ENCODE peak calls at places on chromosomes 2 and 18, in seven cellular contexts. S is AG04450, N is adrenal gland, Y is prostate gland, X is PC-9, B is cardiac muscle cell, L is A549. A is an unnamed sample. For H3K9me3, the result is how much of the 10 kb centered on the place peaks cover.

GRCh38 chr2:112634153-112634873 is 11.4 kb upstream of the SLC20A1 start:
- DNase-seq in S (no peak), N (peak), Y (no peak), X (no peak), B (no peak), L (no peak), A (no peak)

GRCh38 chr18:44950685-44951195 is 270.1 kb downstream of the SETBP1 start:
- DNase-seq in S (no peak), N (no peak), Y (no peak), X (no peak), B (no peak), L (no peak), A (no peak)

GRCh38 chr2:235611337-235611736 is 117.5 kb downstream of the AGAP1 start:
- DNase-seq in S (no peak), N (no peak), Y (no peak), X (no peak), B (no peak), L (no peak), A (no peak)

GRCh38 chr2:36397728-36398413 is 42.3 kb downstream of the CRIM1 start:
- DNase-seq in S (no peak), N (no peak), Y (no peak), X (no peak), B (no peak), L (peak), A (no peak)

GRCh38 chr2:109333414-109334194 is 204.6 kb downstream of the SH3RF3 start:
- DNase-seq in S (no peak), N (no peak), Y (no peak), X (no peak), B (peak), L (peak), A (no peak)

GRCh38 chr18:25990473-25990872 is 99.9 kb downstream of the SS18 start:
- DNase-seq in S (no peak), N (no peak), Y (no peak), X (no peak), B (no peak), L (no peak), A (no peak)

GRCh38 chr2:241895732-241896641 is 26.5 kb downstream of the RTP5 start:
- DNase-seq in S (no peak), N (peak), Y (peak), X (no peak), B (peak), L (peak), A (peak)

GRCh38 chr2:96264656-96265348 is 995 bp downstream of the TMEM127 start:
- DNase-seq in S (no peak), N (no peak), Y (no peak), X (no peak), B (peak), L (no peak), A (peak)

GRCh38 chr2:120445431-120446143 is 99.7 kb downstream of the INHBB start:
- DNase-seq in S (no peak), N (peak), Y (no peak), X (peak), B (no peak), L (peak), A (no peak)

GRCh38 chr2:220946552-220946951 is 625.6 kb downstream of the EPHA4 start:
- DNase-seq in S (no peak), N (no peak), Y (no peak), X (no peak), B (peak), L (no peak), A (no peak)

GRCh38 chr2:174667461-174667860 is 69.9 kb upstream of the WIPF1 start:
- DNase-seq in S (no peak), N (no peak), Y (no peak), X (no peak), B (no peak), L (no peak), A (no peak)

GRCh38 chr2:12918841-12919445 is 202.2 kb downstream of the TRIB2 start:
- DNase-seq in S (peak), N (peak), Y (peak), X (no peak), B (peak), L (no peak), A (no peak)

GRCh38 chr2:2142350-2142749 is 188.7 kb downstream of the MYT1L start:
- DNase-seq in S (no peak), N (no peak), Y (no peak), X (no peak), B (no peak), L (no peak), A (no peak)

GRCh38 chr2:178584666-178585065 is 104.4 kb downstream of the PLEKHA3 start:
- DNase-seq in S (no peak), N (no peak), Y (no peak), X (no peak), B (no peak), L (no peak), A (no peak)

GRCh38 chr18:76416935-76417334 is 78.1 kb downstream of the ZNF516 start:
- DNase-seq in S (no peak), N (peak), Y (no peak), X (no peak), B (peak), L (no peak), A (no peak)

GRCh38 chr18:52636536-52636935 is 296.5 kb downstream of the DCC start:
- DNase-seq in S (no peak), N (peak), Y (no peak), X (no peak), B (no peak), L (peak), A (peak)

GRCh38 chr2:28377984-28378678 is 14.5 kb upstream of the FOSL2 start:
- DNase-seq in S (no peak), N (no peak), Y (peak), X (peak), B (no peak), L (no peak), A (no peak)

GRCh38 chr2:159114835-159115234 is 146.4 kb downstream of the TANC1 start:
- DNase-seq in S (no peak), N (no peak), Y (peak), X (no peak), B (no peak), L (no peak), A (no peak)

GRCh38 chr18:11163668-11164067 is 14.3 kb upstream of the PIEZO2 start:
- DNase-seq in S (no peak), N (peak), Y (no peak), X (no peak), B (peak), L (peak), A (no peak)

GRCh38 chr2:65070172-65070830 is 14.1 kb downstream of the CEP68 start:
- DNase-seq in S (no peak), N (peak), Y (no peak), X (no peak), B (peak), L (peak), A (no peak)

GRCh38 chr2:119290859-119291587 is 67.4 kb downstream of the STEAP3 start:
- DNase-seq in S (no peak), N (peak), Y (peak), X (peak), B (peak), L (peak), A (peak)

GRCh38 chr18:56459451-56459777 is 179.0 kb downstream of the TXNL1 start:
- DNase-seq in S (no peak), N (no peak), Y (no peak), X (no peak), B (peak), L (no peak), A (no peak)

GRCh38 chr2:139217641-139218040 is 437.5 kb upstream of the NXPH2 start:
- DNase-seq in S (no peak), N (no peak), Y (no peak), X (no peak), B (no peak), L (no peak), A (no peak)

GRCh38 chr2:218991674-218992168 is 1.5 kb downstream of the CRYBA2 start:
- DNase-seq in S (no peak), N (no peak), Y (no peak), X (no peak), B (peak), L (no peak), A (no peak)

GRCh38 chr2:233479616-233480489 is 86.7 kb downstream of the USP40 start:
- DNase-seq in S (no peak), N (peak), Y (no peak), X (no peak), B (no peak), L (no peak), A (no peak)

GRCh38 chr2:100653449-100654045 is 90.8 kb downstream of the PDCL3 start:
- DNase-seq in S (no peak), N (peak), Y (no peak), X (no peak), B (no peak), L (no peak), A (no peak)

GRCh38 chr2:84885111-84885510 is 4.2 kb upstream of the TRABD2A start:
- DNase-seq in S (no peak), N (no peak), Y (no peak), X (no peak), B (no peak), L (no peak), A (no peak)

GRCh38 chr2:44715671-44716077 is 225.8 kb upstream of the SIX3 start:
- DNase-seq in S (no peak), N (no peak), Y (no peak), X (peak), B (peak), L (peak), A (peak)

GRCh38 chr2:237441605-237442004 is 27.6 kb upstream of the COL6A3 start:
- DNase-seq in S (peak), N (no peak), Y (no peak), X (no peak), B (peak), L (no peak), A (no peak)

GRCh38 chr18:36808681-36809080 is 20.1 kb downstream of the TPGS2 start:
- DNase-seq in S (no peak), N (no peak), Y (no peak), X (no peak), B (peak), L (no peak), A (no peak)

GRCh38 chr2:163771596-163771995 is 35.8 kb upstream of the FIGN start:
- DNase-seq in S (no peak), N (no peak), Y (no peak), X (no peak), B (no peak), L (peak), A (no peak)

GRCh38 chr2:179536185-179536584 is 271.6 kb upstream of the SESTD1 start:
- DNase-seq in S (no peak), N (peak), Y (no peak), X (no peak), B (peak), L (no peak), A (no peak)

GRCh38 chr2:223056656-223057418 is 4.8 kb downstream of the KCNE4 start:
- DNase-seq in S (no peak), N (no peak), Y (no peak), X (no peak), B (no peak), L (no peak), A (no peak)

GRCh38 chr18:80159713-80160636 is 50.9 kb downstream of the ADNP2 start:
- DNase-seq in S (no peak), N (no peak), Y (no peak), X (no peak), B (peak), L (no peak), A (no peak)

DNA sequence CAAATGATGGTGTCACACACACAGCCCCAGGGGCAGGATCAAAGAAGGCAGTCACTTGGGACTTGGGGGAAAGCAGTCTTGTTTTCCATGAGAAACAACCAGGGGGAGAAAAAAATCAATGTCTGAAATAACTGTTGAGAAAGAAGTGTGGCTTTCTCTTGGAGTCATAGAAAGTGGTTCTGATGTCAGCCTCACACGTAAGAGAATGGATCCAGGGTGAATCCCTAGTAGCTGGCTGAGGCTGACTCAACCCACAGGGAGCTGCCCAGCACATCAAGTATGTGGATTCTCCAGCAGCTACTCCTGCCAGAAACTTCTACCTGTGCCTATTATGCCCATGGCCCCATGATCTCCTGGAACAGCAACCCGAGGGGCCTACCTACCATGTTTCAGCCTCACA is 33.6 kb upstream of the ZBTB7C start:
- DNase-seq in S (no peak), N (no peak), Y (no peak), X (no peak), B (peak), L (no peak), A (no peak)
- H3K27ac ChIP-seq in S (no peak), N (no peak), Y (no peak), X (no peak), B (no peak), L (no peak), A (no peak)

GRCh38 chr2:128040166-128040771 is 12.4 kb upstream of the SAP130 start:
- DNase-seq in S (no peak), N (no peak), Y (no peak), X (peak), B (no peak), L (no peak), A (no peak)

GRCh38 chr2:128041561-128041960 is 13.7 kb upstream of the SAP130 start:
- DNase-seq in S (no peak), N (no peak), Y (no peak), X (no peak), B (no peak), L (no peak), A (no peak)

GRCh38 chr2:128039535-128039934 is 11.7 kb upstream of the SAP130 start:
- DNase-seq in S (no peak), N (no peak), Y (no peak), X (no peak), B (no peak), L (no peak), A (no peak)

GRCh38 chr2:128037624-128038023 is 9.8 kb upstream of the SAP130 start:
- DNase-seq in S (no peak), N (no peak), Y (no peak), X (no peak), B (no peak), L (no peak), A (no peak)

GRCh38 chr2:128036748-128037607 is 9.1 kb upstream of the SAP130 start:
- DNase-seq in S (no peak), N (no peak), Y (no peak), X (peak), B (no peak), L (no peak), A (no peak)
- H3K9me3 ChIP-seq in S (under half), N (under half), Y (under half), X (under half), B (under half), L (half or more), A (under half)

DNA sequence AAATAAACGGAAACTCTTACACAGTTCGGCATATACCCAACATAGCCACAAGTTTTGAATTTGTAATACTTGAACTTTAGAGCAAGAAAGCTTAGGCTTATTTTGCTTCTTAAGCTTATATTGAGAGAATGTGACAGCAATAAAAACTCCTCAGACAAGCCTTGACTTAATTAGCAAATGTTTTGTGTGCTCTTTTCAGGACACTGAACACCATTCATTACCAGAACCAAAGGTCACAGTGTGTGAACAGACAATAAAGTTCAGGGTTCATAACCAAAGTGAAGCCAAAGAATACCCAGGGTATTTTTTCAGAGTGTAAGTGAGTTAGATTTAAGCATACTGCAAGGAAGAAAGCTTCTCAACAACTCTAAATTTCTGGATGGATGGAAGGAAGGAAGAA is 605.8 kb downstream of the METTL4 start:
- DNase-seq in S (no peak), N (no peak), Y (no peak), X (no peak), B (no peak), L (no peak), A (no peak)
- H3K27ac ChIP-seq in S (no peak), N (no peak), Y (no peak), X (no peak), B (no peak), L (no peak), A (no peak)

GRCh38 chr18:70620837-70621612 is 332.2 kb downstream of the SOCS6 start:
- DNase-seq in S (no peak), N (no peak), Y (no peak), X (no peak), B (no peak), L (no peak), A (no peak)
- H3K9me3 ChIP-seq in S (under half), N (under half), Y (under half), X (under half), B (under half), L (under half), A (under half)

DNA sequence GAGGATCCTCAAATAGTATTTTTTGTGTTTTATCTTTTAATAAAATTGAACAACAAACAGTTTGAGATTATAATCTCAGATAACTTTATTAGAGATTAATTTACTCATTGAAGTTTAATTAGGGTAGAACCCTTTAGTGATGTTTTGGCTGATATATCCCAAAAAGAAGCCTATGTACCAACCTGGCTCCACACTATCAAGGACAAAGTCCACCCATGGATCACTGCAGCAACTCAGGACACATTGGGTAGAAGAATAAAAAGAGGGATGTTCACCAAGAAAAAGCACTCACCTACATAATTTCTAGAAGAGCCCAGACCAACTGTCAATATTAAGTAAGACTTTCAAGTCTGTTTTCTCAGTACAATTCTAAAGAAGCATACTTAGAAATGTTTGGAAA is 112.9 kb downstream of the EXOC6B start:
- DNase-seq in S (no peak), N (no peak), Y (no peak), X (no peak), B (no peak), L (no peak), A (no peak)
- H3K27ac ChIP-seq in S (no peak), N (no peak), Y (no peak), X (no peak), B (no peak), L (no peak), A (no peak)

DNA sequence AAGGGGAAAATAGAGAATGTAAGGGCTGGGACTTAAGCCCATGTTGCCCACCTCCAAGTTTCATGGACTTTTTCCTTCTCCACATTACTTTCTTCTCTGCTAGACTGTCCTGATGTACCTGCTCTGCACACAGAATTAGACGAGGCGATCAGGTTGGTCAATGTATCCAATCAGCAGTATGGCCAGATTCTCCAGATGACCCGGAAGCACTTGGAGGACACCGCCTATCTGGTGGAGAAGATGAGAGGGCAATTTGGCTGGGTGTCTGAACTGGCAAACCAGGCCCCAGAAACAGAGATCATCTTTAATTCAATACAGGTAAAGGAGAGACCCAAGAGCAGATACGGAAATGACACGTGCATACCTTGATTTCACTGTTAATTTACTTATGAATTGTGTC is 16.2 kb upstream of the TYMS start:
- DNase-seq in S (no peak), N (no peak), Y (no peak), X (no peak), B (no peak), L (no peak), A (no peak)
- H3K9me3 ChIP-seq in S (under half), N (under half), Y (under half), X (under half), B (under half), L (under half), A (under half)

DNA sequence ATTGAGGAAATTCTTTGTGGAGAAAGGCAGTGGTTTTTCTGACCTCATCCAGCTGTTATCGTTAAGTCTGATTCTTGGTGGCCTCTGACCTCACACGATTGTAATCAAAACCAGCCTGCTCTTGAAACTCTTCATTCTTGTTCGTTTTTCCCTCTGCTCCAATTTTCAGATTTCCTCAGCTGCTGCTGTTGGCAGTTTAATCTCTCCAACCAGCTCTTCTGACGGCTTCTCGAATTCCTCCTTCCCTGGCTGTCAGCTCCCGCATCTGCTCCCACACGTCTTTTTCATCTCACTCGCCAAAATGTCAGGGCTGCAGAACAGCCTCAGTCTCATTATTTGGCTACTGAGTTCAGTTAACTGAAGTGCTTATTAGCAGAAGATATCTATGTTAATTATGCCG is 136.1 kb downstream of the DCDC2C start:
- DNase-seq in S (no peak), N (no peak), Y (no peak), X (no peak), B (no peak), L (no peak), A (no peak)
- H3K27ac ChIP-seq in S (no peak), N (no peak), Y (no peak), X (no peak), B (peak), L (no peak), A (no peak)

GRCh38 chr18:49804096-49804495 is 9.2 kb downstream of the ACAA2 start:
- DNase-seq in S (no peak), N (no peak), Y (no peak), X (no peak), B (no peak), L (no peak), A (no peak)
- H3K9me3 ChIP-seq in S (under half), N (under half), Y (under half), X (under half), B (under half), L (under half), A (under half)

GRCh38 chr18:27952741-27953140 is 224.2 kb downstream of the CDH2 start:
- DNase-seq in S (no peak), N (no peak), Y (no peak), X (no peak), B (no peak), L (no peak), A (no peak)

GRCh38 chr18:27954226-27954625 is 222.7 kb downstream of the CDH2 start:
- DNase-seq in S (peak), N (no peak), Y (no peak), X (no peak), B (peak), L (no peak), A (peak)

GRCh38 chr18:27959101-27959500 is 217.8 kb downstream of the CDH2 start:
- DNase-seq in S (no peak), N (no peak), Y (no peak), X (no peak), B (no peak), L (no peak), A (no peak)

GRCh38 chr18:27956001-27956400 is 220.9 kb downstream of the CDH2 start:
- DNase-seq in S (no peak), N (no peak), Y (no peak), X (no peak), B (no peak), L (no peak), A (no peak)
- H3K27ac ChIP-seq in S (no peak), N (no peak), Y (no peak), X (no peak), B (peak), L (no peak), A (no peak)

DNA sequence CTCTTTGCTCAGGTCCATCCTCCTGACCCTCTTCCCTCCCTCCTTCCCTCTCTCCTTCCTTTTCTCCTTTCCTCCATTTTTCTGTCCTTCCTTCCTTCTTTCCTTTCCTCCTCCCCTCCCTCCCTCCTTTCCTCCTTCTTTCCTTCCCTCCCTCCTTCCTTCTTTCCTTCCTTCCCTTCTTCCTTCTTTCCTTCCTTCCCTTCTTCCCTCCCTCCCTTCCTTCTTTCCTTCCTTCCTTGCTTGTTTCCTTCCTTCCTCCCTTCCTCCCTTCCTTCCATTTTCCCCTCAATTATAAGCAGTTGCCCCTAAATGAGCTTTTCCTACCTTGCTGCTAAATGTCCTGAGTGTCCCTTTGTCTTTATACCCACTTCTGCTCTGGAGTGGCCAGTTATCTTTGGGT is 103.3 kb downstream of the NDUFA10 start:
- DNase-seq in S (no peak), N (no peak), Y (no peak), X (no peak), B (no peak), L (no peak), A (no peak)
- H3K9me3 ChIP-seq in S (under half), N (under half), Y (under half), X (under half), B (under half), L (under half), A (under half)